ENCODE peak calls at places on chromosomes 4 and X, in seven cellular contexts. M is adrenal gland, Y is tibial artery, F is suprapubic skin, R is mammary epithelial cell, O is heart right ventricle, P is stomach. W is an unnamed sample.

GRCh38 chrX:154458954-154459829 is 1.1 kb downstream of the PLXNA3 start:
- DNase-seq in F (no peak), M (peak; percentile 69), Y (peak; percentile 88), O (peak; percentile 16), R (no peak), P (peak; percentile 42), W (no peak)

GRCh38 chr4:3879681-3880594 is 113.8 kb downstream of the ADRA2C start:
- DNase-seq in F (peak; percentile 67), Y (peak; percentile 56), R (no peak), O (no peak), M (peak; percentile 9), P (peak; percentile 26), W (no peak)

GRCh38 chrX:20015945-20016617 is 25.2 kb upstream of the BCLAF3 start:
- DNase-seq in M (no peak), F (no peak), O (no peak), R (no peak), Y (no peak), P (no peak), W (no peak)

GRCh38 chr4:46994007-46994405 is 625 bp upstream of the GABRA4 start:
- DNase-seq in O (peak; percentile 23), F (no peak), M (no peak), Y (no peak), P (no peak), R (no peak), W (no peak)

GRCh38 chr4:56764206-56764605 is 57.3 kb downstream of the SPINK2 start:
- DNase-seq in M (no peak), O (no peak), P (no peak), F (no peak), R (no peak), Y (no peak), W (no peak)

GRCh38 chr4:184459413-184459812 is 14.9 kb downstream of the IRF2 start:
- DNase-seq in R (peak; percentile 57), F (no peak), M (no peak), P (no peak), O (no peak), Y (no peak), W (no peak)

GRCh38 chrX:16739574-16739973 is 20.2 kb downstream of the SYAP1 start:
- DNase-seq in R (no peak), F (no peak), O (no peak), Y (no peak), P (no peak), M (no peak), W (no peak)

GRCh38 chr4:152193059-152193458 is 342.8 kb downstream of the FBXW7 start:
- DNase-seq in O (no peak), M (no peak), P (no peak), Y (no peak), R (no peak), F (no peak), W (no peak)

GRCh38 chrX:138298268-138298667 is 413.2 kb downstream of the FGF13 start:
- DNase-seq in R (no peak), P (no peak), Y (no peak), F (no peak), M (no peak), O (no peak), W (no peak)

GRCh38 chr4:107392951-107393350 is 327.1 kb downstream of the PAPSS1 start:
- DNase-seq in F (no peak), Y (no peak), P (no peak), R (no peak), O (no peak), M (no peak), W (no peak)

GRCh38 chr4:184885602-184886001 is 59.8 kb upstream of the ACSL1 start:
- DNase-seq in R (no peak), F (no peak), M (no peak), P (no peak), O (no peak), Y (no peak), W (no peak)

GRCh38 chr4:186536285-186536684 is 19.1 kb downstream of the MTNR1A start:
- DNase-seq in P (no peak), F (no peak), Y (no peak), O (no peak), R (no peak), M (no peak), W (no peak)

GRCh38 chrX:138982350-138982749 is 270.8 kb upstream of the FGF13 start:
- DNase-seq in O (no peak), M (no peak), F (no peak), P (no peak), R (no peak), Y (no peak), W (no peak)

GRCh38 chrX:133544105-133544504 is 128.8 kb upstream of the GPC4 start:
- DNase-seq in Y (no peak), P (no peak), R (peak; percentile 78), M (no peak), F (no peak), O (no peak), W (no peak)

GRCh38 chrX:34956915-34957314 is 14.3 kb downstream of the FAM47B start:
- DNase-seq in F (no peak), P (no peak), Y (no peak), O (no peak), M (no peak), R (peak; percentile 9), W (no peak)

GRCh38 chr4:151045907-151046306 is 30.8 kb upstream of the LRBA start:
- DNase-seq in M (no peak), O (no peak), R (no peak), F (no peak), P (no peak), Y (no peak), W (no peak)

GRCh38 chr4:24927039-24927438 is 14.2 kb upstream of the CCDC149 start:
- DNase-seq in Y (no peak), F (no peak), M (no peak), P (no peak), O (no peak), R (no peak), W (no peak)

GRCh38 chr4:109067509-109068205 is 234.8 kb downstream of the COL25A1 start:
- DNase-seq in O (no peak), Y (no peak), P (no peak), F (no peak), R (no peak), M (no peak), W (no peak)

GRCh38 chrX:39773923-39774803 is 323.6 kb downstream of the BCOR start:
- DNase-seq in O (no peak), R (no peak), F (no peak), P (no peak), M (no peak), Y (no peak), W (peak; percentile 33)

GRCh38 chrX:41118156-41118555 is 32.9 kb downstream of the USP9X start:
- DNase-seq in Y (no peak), P (no peak), M (no peak), R (no peak), O (no peak), F (no peak), W (no peak)

GRCh38 chr4:140213736-140214135 is 59.8 kb upstream of the MAML3 start:
- DNase-seq in R (peak; percentile 51), F (no peak), M (no peak), Y (no peak), P (no peak), O (no peak), W (no peak)

GRCh38 chr4:118898684-118899138 is 10.1 kb downstream of the SYNPO2 start:
- DNase-seq in M (no peak), R (no peak), Y (peak; percentile 73), F (no peak), O (peak; percentile 54), P (no peak), W (no peak)

GRCh38 chr4:37568494-37568893 is 117.7 kb downstream of the RELL1 start:
- DNase-seq in O (no peak), M (no peak), F (no peak), R (no peak), Y (no peak), P (peak; percentile 44), W (no peak)

GRCh38 chr4:96102541-96103018 is 262.7 kb downstream of the PDHA2 start:
- DNase-seq in P (no peak), Y (no peak), R (peak; percentile 69), M (no peak), F (no peak), O (no peak), W (no peak)

GRCh38 chr4:80608285-80608980 is 272.9 kb downstream of the CFAP299 start:
- DNase-seq in R (no peak), P (no peak), M (no peak), O (no peak), F (no peak), Y (no peak), W (no peak)

GRCh38 chr4:7970031-7970946 is 30.6 kb upstream of the AFAP1 start:
- DNase-seq in R (peak; percentile 51), F (no peak), P (peak; percentile 42), O (no peak), Y (no peak), M (peak; percentile 29), W (peak; percentile 57)

GRCh38 chr4:142282870-142283431 is 563.1 kb downstream of the INPP4B start:
- DNase-seq in M (no peak), F (no peak), Y (no peak), R (no peak), O (no peak), P (no peak), W (peak; percentile 11)

GRCh38 chrX:42680651-42681050 is 97.3 kb downstream of the PPP1R2C start:
- DNase-seq in F (no peak), Y (no peak), O (peak; percentile 3), R (no peak), P (no peak), M (peak; percentile 47), W (no peak)

DNA sequence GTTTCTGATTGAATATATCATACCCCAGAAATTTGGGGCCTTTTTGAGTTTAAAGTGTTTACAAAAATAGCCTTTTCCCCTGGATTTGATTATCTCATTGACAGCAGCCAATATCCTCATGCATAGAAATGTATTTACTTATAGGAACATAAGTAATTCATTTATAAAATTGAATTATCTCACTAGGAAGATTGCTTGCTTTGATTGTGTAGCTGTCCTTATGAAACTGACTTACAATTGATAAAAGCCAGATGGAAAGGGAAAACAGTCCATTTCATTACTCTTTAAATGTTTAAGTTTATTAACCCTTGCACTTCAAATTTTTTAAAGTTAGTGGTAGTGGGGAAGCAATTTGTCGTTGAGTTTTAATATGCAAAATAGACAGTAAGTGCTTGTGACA is 310.2 kb upstream of the TBX22 start:
- DNase-seq in R (no peak), O (no peak), M (no peak), P (no peak), F (no peak), Y (no peak), W (no peak)
- TF ChIP-seq CTCF in R (no peak), O (no peak), M (no peak), P (no peak), F (no peak), Y (no peak), W (no peak)

GRCh38 chr4:149511558-149512298 is 303.9 kb downstream of the IQCM start:
- DNase-seq in M (no peak), F (no peak), Y (no peak), R (no peak), O (no peak), P (no peak), W (no peak)
- H3K9me3 ChIP-seq in M (no peaks in the 10 kb centered on the region), F (no peaks in the 10 kb centered on the region), Y (no peaks in the 10 kb centered on the region), R (no peaks in the 10 kb centered on the region), O (no peaks in the 10 kb centered on the region), P (peaks cover 10% of the 10 kb centered on the region), W (no peaks in the 10 kb centered on the region)

GRCh38 chrX:68789966-68790365 is 38.9 kb upstream of the EFNB1 start:
- DNase-seq in F (no peak), P (no peak), O (no peak), M (no peak), R (no peak), Y (no peak), W (no peak)

GRCh38 chrX:68784816-68785215 is 44.0 kb upstream of the EFNB1 start:
- DNase-seq in O (no peak), Y (no peak), R (no peak), M (no peak), F (no peak), P (no peak), W (no peak)
- TF ChIP-seq CTCF in O (no peak), Y (no peak), R (no peak), M (no peak), F (no peak), P (no peak), W (no peak)

GRCh38 chr4:31896349-31896748 is 1176.2 kb downstream of the PCDH7 start:
- DNase-seq in R (no peak), M (no peak), O (no peak), F (no peak), P (no peak), Y (no peak), W (no peak)
- H3K9me3 ChIP-seq in R (no peaks in the 10 kb centered on the region), M (no peaks in the 10 kb centered on the region), O (no peaks in the 10 kb centered on the region), F (no peaks in the 10 kb centered on the region), P (peaks cover 7% of the 10 kb centered on the region), Y (no peaks in the 10 kb centered on the region), W (no peaks in the 10 kb centered on the region)